ENCODE peak calls at places on chromosomes 11 and 22, in eight cellular contexts. One of them, this sample, is unnamed.

GRCh38 chr11:69337211-69337721 is 43.3 kb downstream of the MYEOV start:
- DNase-seq in NAMALWA: no peak
- DNase-seq in naive thymus-derived CD8-positive, alpha-beta T cell: no peak
- DNase-seq in ecto neural progenitor cell: peak
- DNase-seq in stimulated activated CD4-positive, alpha-beta T cell treated with anti-CD3 and anti-CD28 coated beads, Interleukin-1b, Interleukin-23, amount 100 ng/mL, for 1 hour: no peak
- DNase-seq in activated naive CD8-positive, alpha-beta T cell treated with anti-CD3 and anti-CD28 coated beads, Interleukin-2, amount 50 U/mL, for 24 hours: peak
- DNase-seq in T-helper 22 cell: no peak
- DNase-seq in GM23338: no peak
- DNase-seq in this sample: no peak

GRCh38 chr11:96290631-96291030 is 52.4 kb downstream of the MAML2 start:
- DNase-seq in activated naive CD8-positive, alpha-beta T cell treated with anti-CD3 and anti-CD28 coated beads, Interleukin-2, amount 50 U/mL, for 24 hours: no peak
- DNase-seq in T-helper 22 cell: no peak
- DNase-seq in stimulated activated CD4-positive, alpha-beta T cell treated with anti-CD3 and anti-CD28 coated beads, Interleukin-1b, Interleukin-23, amount 100 ng/mL, for 1 hour: no peak
- DNase-seq in NAMALWA: no peak
- DNase-seq in ecto neural progenitor cell: no peak
- DNase-seq in GM23338: no peak
- DNase-seq in naive thymus-derived CD8-positive, alpha-beta T cell: no peak
- DNase-seq in this sample: no peak

GRCh38 chr22:42281706-42282251 is 11.3 kb upstream of the TCF20 start:
- DNase-seq in NAMALWA: no peak
- DNase-seq in ecto neural progenitor cell: peak
- DNase-seq in activated naive CD8-positive, alpha-beta T cell treated with anti-CD3 and anti-CD28 coated beads, Interleukin-2, amount 50 U/mL, for 24 hours: no peak
- DNase-seq in naive thymus-derived CD8-positive, alpha-beta T cell: no peak
- DNase-seq in stimulated activated CD4-positive, alpha-beta T cell treated with anti-CD3 and anti-CD28 coated beads, Interleukin-1b, Interleukin-23, amount 100 ng/mL, for 1 hour: no peak
- DNase-seq in GM23338: no peak
- DNase-seq in T-helper 22 cell: no peak
- DNase-seq in this sample: no peak

GRCh38 chr11:74311352-74311926 is at the start of gene P4HA3:
- DNase-seq in ecto neural progenitor cell: peak
- DNase-seq in NAMALWA: no peak
- DNase-seq in GM23338: peak
- DNase-seq in T-helper 22 cell: no peak
- DNase-seq in naive thymus-derived CD8-positive, alpha-beta T cell: peak
- DNase-seq in stimulated activated CD4-positive, alpha-beta T cell treated with anti-CD3 and anti-CD28 coated beads, Interleukin-1b, Interleukin-23, amount 100 ng/mL, for 1 hour: peak
- DNase-seq in activated naive CD8-positive, alpha-beta T cell treated with anti-CD3 and anti-CD28 coated beads, Interleukin-2, amount 50 U/mL, for 24 hours: peak
- DNase-seq in this sample: peak

GRCh38 chr11:13997881-13998280 is 35.4 kb downstream of the SPON1 start:
- DNase-seq in stimulated activated CD4-positive, alpha-beta T cell treated with anti-CD3 and anti-CD28 coated beads, Interleukin-1b, Interleukin-23, amount 100 ng/mL, for 1 hour: no peak
- DNase-seq in naive thymus-derived CD8-positive, alpha-beta T cell: no peak
- DNase-seq in GM23338: no peak
- DNase-seq in T-helper 22 cell: no peak
- DNase-seq in ecto neural progenitor cell: no peak
- DNase-seq in activated naive CD8-positive, alpha-beta T cell treated with anti-CD3 and anti-CD28 coated beads, Interleukin-2, amount 50 U/mL, for 24 hours: no peak
- DNase-seq in NAMALWA: no peak
- DNase-seq in this sample: no peak

GRCh38 chr11:95289378-95289777 is 58.4 kb upstream of the SESN3 start:
- DNase-seq in ecto neural progenitor cell: no peak
- DNase-seq in NAMALWA: no peak
- DNase-seq in T-helper 22 cell: no peak
- DNase-seq in activated naive CD8-positive, alpha-beta T cell treated with anti-CD3 and anti-CD28 coated beads, Interleukin-2, amount 50 U/mL, for 24 hours: no peak
- DNase-seq in GM23338: no peak
- DNase-seq in stimulated activated CD4-positive, alpha-beta T cell treated with anti-CD3 and anti-CD28 coated beads, Interleukin-1b, Interleukin-23, amount 100 ng/mL, for 1 hour: no peak
- DNase-seq in naive thymus-derived CD8-positive, alpha-beta T cell: no peak
- DNase-seq in this sample: no peak

GRCh38 chr11:132911186-132911585 is 621.1 kb downstream of the OPCML start:
- DNase-seq in naive thymus-derived CD8-positive, alpha-beta T cell: no peak
- DNase-seq in stimulated activated CD4-positive, alpha-beta T cell treated with anti-CD3 and anti-CD28 coated beads, Interleukin-1b, Interleukin-23, amount 100 ng/mL, for 1 hour: no peak
- DNase-seq in ecto neural progenitor cell: no peak
- DNase-seq in T-helper 22 cell: no peak
- DNase-seq in activated naive CD8-positive, alpha-beta T cell treated with anti-CD3 and anti-CD28 coated beads, Interleukin-2, amount 50 U/mL, for 24 hours: no peak
- DNase-seq in GM23338: no peak
- DNase-seq in NAMALWA: no peak
- DNase-seq in this sample: no peak

GRCh38 chr22:46542011-46542985 is 4.9 kb upstream of the CELSR1 start:
- DNase-seq in NAMALWA: peak
- DNase-seq in ecto neural progenitor cell: peak
- DNase-seq in stimulated activated CD4-positive, alpha-beta T cell treated with anti-CD3 and anti-CD28 coated beads, Interleukin-1b, Interleukin-23, amount 100 ng/mL, for 1 hour: peak
- DNase-seq in activated naive CD8-positive, alpha-beta T cell treated with anti-CD3 and anti-CD28 coated beads, Interleukin-2, amount 50 U/mL, for 24 hours: peak
- DNase-seq in T-helper 22 cell: peak
- DNase-seq in GM23338: peak
- DNase-seq in naive thymus-derived CD8-positive, alpha-beta T cell: peak
- DNase-seq in this sample: peak

This sample was measured in H7.